ENCODE peak calls at places on chromosomes 4 and X, in four cellular contexts. One of them, this sample, is unnamed.

GRCh38 chr4:153684182-153685073 is at the start of gene TLR2:
- DNase-seq in trophoblast cell: peak; percentile 34
- DNase-seq in CD4-positive, CD25-positive, alpha-beta regulatory T cell: peak; percentile 38
- DNase-seq in psoas muscle: peak; percentile 61
- DNase-seq in this sample: peak; percentile 51

GRCh38 chr4:4694296-4694772 is 152.5 kb upstream of the STX18 start:
- DNase-seq in trophoblast cell: no peak
- DNase-seq in CD4-positive, CD25-positive, alpha-beta regulatory T cell: no peak
- DNase-seq in psoas muscle: no peak
- DNase-seq in this sample: no peak

GRCh38 chr4:184776821-184777220 is 42.9 kb upstream of the CENPU start:
- DNase-seq in trophoblast cell: no peak
- DNase-seq in CD4-positive, CD25-positive, alpha-beta regulatory T cell: no peak
- DNase-seq in psoas muscle: no peak
- DNase-seq in this sample: no peak

GRCh38 chr4:168717852-168718251 is 221.0 kb downstream of the PALLD start:
- DNase-seq in trophoblast cell: no peak
- DNase-seq in CD4-positive, CD25-positive, alpha-beta regulatory T cell: no peak
- DNase-seq in psoas muscle: no peak
- DNase-seq in this sample: no peak

GRCh38 chr4:88900432-88900831 is 156.6 kb downstream of the FAM13A start:
- DNase-seq in trophoblast cell: peak; percentile 22
- DNase-seq in CD4-positive, CD25-positive, alpha-beta regulatory T cell: no peak
- DNase-seq in psoas muscle: no peak
- DNase-seq in this sample: no peak

GRCh38 chr4:83293305-83294046 is 8.9 kb upstream of the COQ2 start:
- DNase-seq in trophoblast cell: no peak
- DNase-seq in CD4-positive, CD25-positive, alpha-beta regulatory T cell: no peak
- DNase-seq in psoas muscle: no peak
- DNase-seq in this sample: no peak

GRCh38 chrX:119871245-119871598 is 311 bp downstream of the RNF113A start:
- DNase-seq in trophoblast cell: no peak
- DNase-seq in CD4-positive, CD25-positive, alpha-beta regulatory T cell: no peak
- DNase-seq in psoas muscle: no peak
- DNase-seq in this sample: no peak

GRCh38 chr4:153233761-153234371 is 29.6 kb downstream of the TRIM2 start:
- DNase-seq in trophoblast cell: peak; percentile 90
- DNase-seq in CD4-positive, CD25-positive, alpha-beta regulatory T cell: no peak
- DNase-seq in psoas muscle: no peak
- DNase-seq in this sample: no peak

GRCh38 chrX:3663576-3664290 is 49.7 kb downstream of the PRKX start:
- DNase-seq in trophoblast cell: no peak
- DNase-seq in CD4-positive, CD25-positive, alpha-beta regulatory T cell: no peak
- DNase-seq in psoas muscle: no peak
- DNase-seq in this sample: no peak

GRCh38 chrX:153055827-153056748 is at the start of gene PNMA3:
- DNase-seq in trophoblast cell: no peak
- DNase-seq in CD4-positive, CD25-positive, alpha-beta regulatory T cell: no peak
- DNase-seq in psoas muscle: no peak
- DNase-seq in this sample: no peak

GRCh38 chr4:53459548-53459947 is 82.1 kb downstream of the FIP1L1 start:
- DNase-seq in trophoblast cell: no peak
- DNase-seq in CD4-positive, CD25-positive, alpha-beta regulatory T cell: no peak
- DNase-seq in psoas muscle: no peak
- DNase-seq in this sample: no peak

GRCh38 chrX:68307767-68308166 is 125.5 kb downstream of the OPHN1 start:
- DNase-seq in trophoblast cell: peak; percentile 53
- DNase-seq in CD4-positive, CD25-positive, alpha-beta regulatory T cell: no peak
- DNase-seq in psoas muscle: no peak
- DNase-seq in this sample: no peak

GRCh38 chr4:39166177-39166576 is 16.2 kb upstream of the WDR19 start:
- DNase-seq in trophoblast cell: no peak
- DNase-seq in CD4-positive, CD25-positive, alpha-beta regulatory T cell: no peak
- DNase-seq in psoas muscle: no peak
- DNase-seq in this sample: no peak

GRCh38 chrX:136146614-136147319 is 566 bp upstream of the FHL1 start:
- DNase-seq in trophoblast cell: no peak
- DNase-seq in CD4-positive, CD25-positive, alpha-beta regulatory T cell: peak; percentile 11
- DNase-seq in psoas muscle: peak; percentile 24
- DNase-seq in this sample: no peak

GRCh38 chr4:102430511-102430910 is 70.6 kb upstream of the NFKB1 start:
- DNase-seq in trophoblast cell: no peak
- DNase-seq in CD4-positive, CD25-positive, alpha-beta regulatory T cell: no peak
- DNase-seq in psoas muscle: no peak
- DNase-seq in this sample: no peak

GRCh38 chr4:77349361-77349760 is 192.4 kb downstream of the CCNG2 start:
- DNase-seq in trophoblast cell: no peak
- DNase-seq in CD4-positive, CD25-positive, alpha-beta regulatory T cell: no peak
- DNase-seq in psoas muscle: no peak
- DNase-seq in this sample: no peak

GRCh38 chrX:86805241-86805640 is 657.0 kb downstream of the DACH2 start:
- DNase-seq in trophoblast cell: no peak
- DNase-seq in CD4-positive, CD25-positive, alpha-beta regulatory T cell: no peak
- DNase-seq in psoas muscle: no peak
- DNase-seq in this sample: no peak

GRCh38 chr4:140743194-140743931 is 12.8 kb downstream of the TBC1D9 start:
- DNase-seq in trophoblast cell: peak; percentile 55
- DNase-seq in CD4-positive, CD25-positive, alpha-beta regulatory T cell: no peak
- DNase-seq in psoas muscle: no peak
- DNase-seq in this sample: no peak

GRCh38 chr4:85496933-85497332 is 22.0 kb downstream of the ARHGAP24 start:
- DNase-seq in trophoblast cell: peak; percentile 37
- DNase-seq in CD4-positive, CD25-positive, alpha-beta regulatory T cell: no peak
- DNase-seq in psoas muscle: no peak
- DNase-seq in this sample: no peak

GRCh38 chr4:113433116-113433515 is 328.4 kb downstream of the CAMK2D start:
- DNase-seq in trophoblast cell: no peak
- DNase-seq in CD4-positive, CD25-positive, alpha-beta regulatory T cell: no peak
- DNase-seq in psoas muscle: no peak
- DNase-seq in this sample: no peak

GRCh38 chr4:66609014-66609413 is 936.3 kb downstream of the CENPC start:
- DNase-seq in trophoblast cell: no peak
- DNase-seq in CD4-positive, CD25-positive, alpha-beta regulatory T cell: no peak
- DNase-seq in psoas muscle: no peak
- DNase-seq in this sample: no peak

GRCh38 chr4:108559067-108559793 is 61.1 kb upstream of the RPL34 start:
- DNase-seq in trophoblast cell: no peak
- DNase-seq in CD4-positive, CD25-positive, alpha-beta regulatory T cell: no peak
- DNase-seq in psoas muscle: no peak
- DNase-seq in this sample: no peak

GRCh38 chrX:97844161-97844560 is 960.5 kb downstream of the RPA4 start:
- DNase-seq in trophoblast cell: no peak
- DNase-seq in CD4-positive, CD25-positive, alpha-beta regulatory T cell: no peak
- DNase-seq in psoas muscle: no peak
- DNase-seq in this sample: no peak

GRCh38 chrX:124211312-124211942 is 121.0 kb upstream of the TEX13D start:
- DNase-seq in trophoblast cell: peak; percentile 39
- DNase-seq in CD4-positive, CD25-positive, alpha-beta regulatory T cell: peak; percentile 54
- DNase-seq in psoas muscle: no peak
- DNase-seq in this sample: no peak

GRCh38 chr4:184459413-184459812 is 14.9 kb downstream of the IRF2 start:
- DNase-seq in trophoblast cell: no peak
- DNase-seq in CD4-positive, CD25-positive, alpha-beta regulatory T cell: no peak
- DNase-seq in psoas muscle: no peak
- DNase-seq in this sample: no peak

GRCh38 chr4:152545088-152545487 is 9.2 kb upstream of the FBXW7 start:
- DNase-seq in trophoblast cell: no peak
- DNase-seq in CD4-positive, CD25-positive, alpha-beta regulatory T cell: no peak
- DNase-seq in psoas muscle: no peak
- DNase-seq in this sample: no peak

GRCh38 chrX:34778961-34779360 is 121.9 kb upstream of the TMEM47 start:
- DNase-seq in trophoblast cell: peak; percentile 54
- DNase-seq in CD4-positive, CD25-positive, alpha-beta regulatory T cell: no peak
- DNase-seq in psoas muscle: no peak
- DNase-seq in this sample: no peak

DNA sequence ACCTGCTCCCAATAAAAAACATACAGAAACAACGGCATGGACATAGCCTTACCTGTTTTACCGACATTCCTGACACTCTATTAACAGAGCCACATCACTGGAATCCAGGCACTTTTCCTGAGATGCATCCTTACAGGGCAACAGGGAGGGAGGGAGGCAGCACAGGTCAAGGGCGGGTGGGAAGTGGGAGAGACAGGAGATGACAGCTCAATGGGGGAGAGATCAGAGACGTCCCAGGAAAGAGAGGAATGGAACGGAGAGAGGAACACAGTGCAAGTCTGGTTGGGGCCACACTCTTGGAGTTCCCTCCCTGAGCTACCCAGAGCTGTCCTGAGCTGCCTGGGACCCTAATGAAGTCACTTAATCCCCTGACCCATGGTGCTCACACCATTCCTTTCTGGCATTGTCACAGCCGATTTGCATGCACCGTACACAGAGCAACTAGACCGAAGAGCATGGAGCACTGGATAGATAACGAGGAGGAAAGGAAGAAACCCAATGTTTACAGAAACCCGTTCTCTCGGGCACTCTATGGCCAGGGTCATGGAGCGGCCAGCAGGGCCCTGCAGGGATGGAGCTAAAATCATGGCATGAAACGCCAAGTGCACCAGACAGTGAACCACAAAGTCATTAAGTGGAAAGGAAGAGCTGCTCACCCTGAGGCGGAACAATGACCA is 93.1 kb downstream of the NSUN7 start:
- DNase-seq in trophoblast cell: peak; percentile 36
- DNase-seq in CD4-positive, CD25-positive, alpha-beta regulatory T cell: no peak
- DNase-seq in psoas muscle: no peak
- DNase-seq in this sample: no peak
- H3K27ac ChIP-seq in trophoblast cell: no peak overlapping the region
- H3K27ac ChIP-seq in CD4-positive, CD25-positive, alpha-beta regulatory T cell: no peak overlapping the region
- H3K27ac ChIP-seq in psoas muscle: peak overlapping the region; percentile 87
- H3K27ac ChIP-seq in this sample: no peak overlapping the region

GRCh38 chrX:39893417-39894338 is 204.1 kb downstream of the BCOR start:
- DNase-seq in trophoblast cell: no peak
- DNase-seq in CD4-positive, CD25-positive, alpha-beta regulatory T cell: no peak
- DNase-seq in psoas muscle: no peak
- DNase-seq in this sample: no peak

GRCh38 chrX:39891781-39892180 is 206.0 kb downstream of the BCOR start:
- DNase-seq in trophoblast cell: no peak
- DNase-seq in CD4-positive, CD25-positive, alpha-beta regulatory T cell: no peak
- DNase-seq in psoas muscle: no peak
- DNase-seq in this sample: no peak

GRCh38 chrX:39896951-39897740 is 200.6 kb downstream of the BCOR start:
- DNase-seq in trophoblast cell: peak; percentile 74
- DNase-seq in CD4-positive, CD25-positive, alpha-beta regulatory T cell: no peak
- DNase-seq in psoas muscle: no peak
- DNase-seq in this sample: no peak

GRCh38 chrX:39895228-39896110 is 202.3 kb downstream of the BCOR start:
- DNase-seq in trophoblast cell: peak; percentile 45
- DNase-seq in CD4-positive, CD25-positive, alpha-beta regulatory T cell: no peak
- DNase-seq in psoas muscle: no peak
- DNase-seq in this sample: no peak

DNA sequence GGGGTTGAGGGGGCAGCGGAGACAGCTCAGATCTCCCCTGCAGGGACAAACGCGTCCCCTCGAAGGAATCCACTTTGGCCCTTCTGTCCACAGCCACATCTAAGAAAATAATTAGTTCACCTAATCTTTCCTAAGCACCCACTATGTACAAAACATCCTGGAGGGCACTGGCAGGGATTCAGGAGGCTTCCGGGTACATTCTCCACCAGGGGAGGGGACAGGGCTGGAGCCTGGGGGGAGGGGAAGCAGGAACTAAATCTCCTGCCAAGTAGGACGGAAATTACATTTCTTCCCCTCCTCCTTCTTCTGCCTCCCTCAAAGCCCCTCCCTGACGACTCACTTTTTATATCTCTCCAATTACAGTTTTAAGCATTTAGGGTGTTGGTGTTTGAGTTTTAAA is 203.1 kb downstream of the BCOR start:
- DNase-seq in trophoblast cell: no peak
- DNase-seq in CD4-positive, CD25-positive, alpha-beta regulatory T cell: no peak
- DNase-seq in psoas muscle: no peak
- DNase-seq in this sample: no peak
- H3K9me3 ChIP-seq in trophoblast cell: no peaks in the 10 kb centered on the region
- H3K9me3 ChIP-seq in CD4-positive, CD25-positive, alpha-beta regulatory T cell: no peaks in the 10 kb centered on the region
- H3K9me3 ChIP-seq in psoas muscle: no peaks in the 10 kb centered on the region
- H3K9me3 ChIP-seq in this sample: no peaks in the 10 kb centered on the region

DNA sequence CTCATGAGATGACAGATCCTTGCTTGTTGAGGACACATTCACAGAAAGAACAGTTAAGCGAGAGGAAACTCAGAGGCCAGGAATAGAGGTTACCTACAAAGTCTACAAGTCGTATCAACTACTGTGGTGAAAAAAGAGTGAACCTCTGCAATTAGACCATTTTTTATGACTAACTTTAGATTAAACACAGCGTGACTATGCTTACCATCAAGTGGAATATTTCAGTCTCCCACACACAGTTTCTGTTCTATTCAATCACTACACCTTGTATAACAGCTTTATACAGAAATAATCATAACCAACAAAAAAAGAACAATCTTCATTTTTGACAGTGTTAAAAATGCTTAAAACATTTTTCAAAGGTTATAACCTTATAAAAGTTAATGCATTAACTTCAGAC is 46.6 kb downstream of the ADAMTS3 start:
- DNase-seq in trophoblast cell: no peak
- DNase-seq in CD4-positive, CD25-positive, alpha-beta regulatory T cell: no peak
- DNase-seq in psoas muscle: no peak
- DNase-seq in this sample: no peak
- H3K4me3 ChIP-seq in trophoblast cell: no peak overlapping the region
- H3K4me3 ChIP-seq in CD4-positive, CD25-positive, alpha-beta regulatory T cell: no peak overlapping the region
- H3K4me3 ChIP-seq in psoas muscle: no peak overlapping the region
- H3K4me3 ChIP-seq in this sample: no peak overlapping the region

GRCh38 chr4:26238426-26238781 is 82.4 kb upstream of the RBPJ start:
- DNase-seq in trophoblast cell: no peak
- DNase-seq in CD4-positive, CD25-positive, alpha-beta regulatory T cell: no peak
- DNase-seq in psoas muscle: no peak
- DNase-seq in this sample: no peak

GRCh38 chr4:26238782-26239647 is 81.8 kb upstream of the RBPJ start:
- DNase-seq in trophoblast cell: no peak
- DNase-seq in CD4-positive, CD25-positive, alpha-beta regulatory T cell: no peak
- DNase-seq in psoas muscle: no peak
- DNase-seq in this sample: no peak

GRCh38 chr4:26237916-26238315 is 82.9 kb upstream of the RBPJ start:
- DNase-seq in trophoblast cell: no peak
- DNase-seq in CD4-positive, CD25-positive, alpha-beta regulatory T cell: no peak
- DNase-seq in psoas muscle: no peak
- DNase-seq in this sample: no peak

GRCh38 chr4:26242451-26242850 is 78.4 kb upstream of the RBPJ start:
- DNase-seq in trophoblast cell: no peak
- DNase-seq in CD4-positive, CD25-positive, alpha-beta regulatory T cell: no peak
- DNase-seq in psoas muscle: no peak
- DNase-seq in this sample: no peak

GRCh38 chr4:26239796-26240195 is 81.0 kb upstream of the RBPJ start:
- DNase-seq in trophoblast cell: no peak
- DNase-seq in CD4-positive, CD25-positive, alpha-beta regulatory T cell: no peak
- DNase-seq in psoas muscle: no peak
- DNase-seq in this sample: no peak
- H3K27ac ChIP-seq in trophoblast cell: no peak overlapping the region
- H3K27ac ChIP-seq in CD4-positive, CD25-positive, alpha-beta regulatory T cell: no peak overlapping the region
- H3K27ac ChIP-seq in psoas muscle: peak overlapping the region; percentile 36
- H3K27ac ChIP-seq in this sample: no peak overlapping the region

This sample was measured in effector memory CD4-positive, alpha-beta T cell.